ENCODE peak calls at places on chromosomes 16 and 17, in eight cellular contexts. One of them, this sample, is unnamed.
A peak's percentile ranks its signal among the peaks of the same experiment; 100 is the strongest.

GRCh38 chr17:80424878-80425765 is 10.2 kb downstream of the ENDOV start:
- DNase-seq in HCT116: no peak
- DNase-seq in IMR-90: no peak
- DNase-seq in A549: no peak
- DNase-seq in heart left ventricle: no peak
- DNase-seq in uterus: no peak
- DNase-seq in tibial nerve: no peak
- DNase-seq in sigmoid colon: no peak
- DNase-seq in this sample: no peak

GRCh38 chr17:79721993-79722671 is 8.6 kb upstream of the ENPP7 start:
- DNase-seq in sigmoid colon: no peak
- DNase-seq in HCT116: no peak
- DNase-seq in tibial nerve: no peak
- DNase-seq in uterus: no peak
- DNase-seq in heart left ventricle: no peak
- DNase-seq in A549: peak; percentile 67
- DNase-seq in IMR-90: no peak
- DNase-seq in this sample: no peak

GRCh38 chr17:17126131-17127110 is 79.7 kb downstream of the PLD6 start:
- DNase-seq in sigmoid colon: no peak
- DNase-seq in tibial nerve: no peak
- DNase-seq in heart left ventricle: no peak
- DNase-seq in uterus: no peak
- DNase-seq in IMR-90: no peak
- DNase-seq in HCT116: no peak
- DNase-seq in A549: no peak
- DNase-seq in this sample: no peak

GRCh38 chr17:38636054-38636453 is 30.3 kb upstream of the SRCIN1 start:
- DNase-seq in sigmoid colon: no peak
- DNase-seq in IMR-90: no peak
- DNase-seq in heart left ventricle: no peak
- DNase-seq in A549: no peak
- DNase-seq in HCT116: no peak
- DNase-seq in uterus: no peak
- DNase-seq in tibial nerve: no peak
- DNase-seq in this sample: peak; percentile 11

GRCh38 chr16:82767808-82768207 is 141.0 kb downstream of the CDH13 start:
- DNase-seq in A549: no peak
- DNase-seq in IMR-90: no peak
- DNase-seq in sigmoid colon: no peak
- DNase-seq in HCT116: no peak
- DNase-seq in heart left ventricle: no peak
- DNase-seq in uterus: no peak
- DNase-seq in tibial nerve: no peak
- DNase-seq in this sample: no peak

GRCh38 chr17:61461967-61462733 is 9.9 kb downstream of the TBX4 start:
- DNase-seq in A549: no peak
- DNase-seq in IMR-90: no peak
- DNase-seq in sigmoid colon: peak; percentile 56
- DNase-seq in tibial nerve: no peak
- DNase-seq in heart left ventricle: no peak
- DNase-seq in HCT116: no peak
- DNase-seq in uterus: no peak
- DNase-seq in this sample: no peak

GRCh38 chr16:9092282-9092962 is 978 bp downstream of the HAPSTR1 start:
- DNase-seq in tibial nerve: no peak
- DNase-seq in HCT116: no peak
- DNase-seq in sigmoid colon: peak; percentile 73
- DNase-seq in IMR-90: no peak
- DNase-seq in uterus: peak; percentile 47
- DNase-seq in A549: peak; percentile 18
- DNase-seq in heart left ventricle: peak; percentile 59
- DNase-seq in this sample: peak; percentile 72

GRCh38 chr17:9566067-9566466 is 9.6 kb downstream of the STX8 start:
- DNase-seq in tibial nerve: no peak
- DNase-seq in sigmoid colon: no peak
- DNase-seq in HCT116: no peak
- DNase-seq in A549: no peak
- DNase-seq in uterus: no peak
- DNase-seq in IMR-90: no peak
- DNase-seq in heart left ventricle: no peak
- DNase-seq in this sample: no peak

GRCh38 chr17:17062866-17063265 is 20.6 kb downstream of the MPRIP start:
- DNase-seq in heart left ventricle: no peak
- DNase-seq in HCT116: no peak
- DNase-seq in IMR-90: no peak
- DNase-seq in uterus: no peak
- DNase-seq in A549: no peak
- DNase-seq in tibial nerve: no peak
- DNase-seq in sigmoid colon: peak; percentile 64
- DNase-seq in this sample: no peak

GRCh38 chr16:85819245-85819644 is 19.8 kb downstream of the COX4I1 start:
- DNase-seq in tibial nerve: peak; percentile 91
- DNase-seq in IMR-90: peak; percentile 71
- DNase-seq in uterus: peak; percentile 42
- DNase-seq in heart left ventricle: peak; percentile 70
- DNase-seq in sigmoid colon: peak; percentile 89
- DNase-seq in HCT116: peak; percentile 90
- DNase-seq in A549: peak; percentile 86
- DNase-seq in this sample: peak; percentile 88

GRCh38 chr16:4898811-4899473 is 38.0 kb downstream of the PPL start:
- DNase-seq in tibial nerve: no peak
- DNase-seq in heart left ventricle: no peak
- DNase-seq in IMR-90: no peak
- DNase-seq in A549: no peak
- DNase-seq in HCT116: no peak
- DNase-seq in uterus: no peak
- DNase-seq in sigmoid colon: no peak
- DNase-seq in this sample: no peak

GRCh38 chr16:1548234-1548633 is 14.8 kb downstream of the TMEM204 start:
- DNase-seq in uterus: no peak
- DNase-seq in tibial nerve: no peak
- DNase-seq in IMR-90: no peak
- DNase-seq in sigmoid colon: no peak
- DNase-seq in heart left ventricle: peak; percentile 66
- DNase-seq in A549: no peak
- DNase-seq in HCT116: no peak
- DNase-seq in this sample: no peak

GRCh38 chr16:68508641-68509240 is 30.4 kb upstream of the ZFP90 start:
- DNase-seq in sigmoid colon: no peak
- DNase-seq in IMR-90: no peak
- DNase-seq in uterus: no peak
- DNase-seq in HCT116: no peak
- DNase-seq in heart left ventricle: no peak
- DNase-seq in A549: no peak
- DNase-seq in tibial nerve: no peak
- DNase-seq in this sample: no peak

GRCh38 chr17:74816883-74817620 is 40.9 kb upstream of the NAT9 start:
- DNase-seq in tibial nerve: no peak
- DNase-seq in uterus: no peak
- DNase-seq in IMR-90: no peak
- DNase-seq in HCT116: no peak
- DNase-seq in sigmoid colon: no peak
- DNase-seq in heart left ventricle: no peak
- DNase-seq in A549: no peak
- DNase-seq in this sample: no peak

GRCh38 chr16:11949527-11949926 is 7.7 kb upstream of the NPIPB2 start:
- DNase-seq in IMR-90: peak; percentile 47
- DNase-seq in HCT116: peak; percentile 28
- DNase-seq in A549: peak; percentile 62
- DNase-seq in uterus: no peak
- DNase-seq in sigmoid colon: no peak
- DNase-seq in tibial nerve: peak; percentile 11
- DNase-seq in heart left ventricle: peak; percentile 18
- DNase-seq in this sample: no peak

GRCh38 chr16:47037396-47037745 is 63.9 kb upstream of the DNAJA2 start:
- DNase-seq in A549: peak; percentile 32
- DNase-seq in heart left ventricle: no peak
- DNase-seq in uterus: peak; percentile 57
- DNase-seq in tibial nerve: no peak
- DNase-seq in HCT116: no peak
- DNase-seq in sigmoid colon: peak; percentile 72
- DNase-seq in IMR-90: no peak
- DNase-seq in this sample: peak; percentile 32

GRCh38 chr16:89845417-89845816 is 17.1 kb downstream of the SPIRE2 start:
- DNase-seq in heart left ventricle: no peak
- DNase-seq in uterus: no peak
- DNase-seq in IMR-90: no peak
- DNase-seq in sigmoid colon: no peak
- DNase-seq in tibial nerve: no peak
- DNase-seq in A549: no peak
- DNase-seq in HCT116: no peak
- DNase-seq in this sample: no peak

GRCh38 chr17:8991514-8992285 is 26.2 kb upstream of the PIK3R5 start:
- DNase-seq in HCT116: peak; percentile 51
- DNase-seq in A549: peak; percentile 76
- DNase-seq in uterus: no peak
- DNase-seq in IMR-90: peak; percentile 57
- DNase-seq in sigmoid colon: peak; percentile 80
- DNase-seq in tibial nerve: peak; percentile 79
- DNase-seq in heart left ventricle: peak; percentile 63
- DNase-seq in this sample: peak; percentile 88

GRCh38 chr16:67461600-67462278 is 19.2 kb downstream of the ATP6V0D1 start:
- DNase-seq in heart left ventricle: no peak
- DNase-seq in uterus: no peak
- DNase-seq in HCT116: no peak
- DNase-seq in IMR-90: no peak
- DNase-seq in sigmoid colon: no peak
- DNase-seq in A549: no peak
- DNase-seq in tibial nerve: no peak
- DNase-seq in this sample: peak; percentile 93
- H3K4me1 ChIP-seq in heart left ventricle: peaks cover 86% of the 10 kb centered on the region
- H3K4me1 ChIP-seq in uterus: peaks cover 51% of the 10 kb centered on the region
- H3K4me1 ChIP-seq in HCT116: peaks cover 6% of the 10 kb centered on the region
- H3K4me1 ChIP-seq in IMR-90: peaks cover 27% of the 10 kb centered on the region
- H3K4me1 ChIP-seq in sigmoid colon: peaks cover 83% of the 10 kb centered on the region
- H3K4me1 ChIP-seq in A549: peaks cover 17% of the 10 kb centered on the region
- H3K4me1 ChIP-seq in tibial nerve: peaks cover 66% of the 10 kb centered on the region
- H3K4me1 ChIP-seq in this sample: peaks cover 49% of the 10 kb centered on the region

DNA sequence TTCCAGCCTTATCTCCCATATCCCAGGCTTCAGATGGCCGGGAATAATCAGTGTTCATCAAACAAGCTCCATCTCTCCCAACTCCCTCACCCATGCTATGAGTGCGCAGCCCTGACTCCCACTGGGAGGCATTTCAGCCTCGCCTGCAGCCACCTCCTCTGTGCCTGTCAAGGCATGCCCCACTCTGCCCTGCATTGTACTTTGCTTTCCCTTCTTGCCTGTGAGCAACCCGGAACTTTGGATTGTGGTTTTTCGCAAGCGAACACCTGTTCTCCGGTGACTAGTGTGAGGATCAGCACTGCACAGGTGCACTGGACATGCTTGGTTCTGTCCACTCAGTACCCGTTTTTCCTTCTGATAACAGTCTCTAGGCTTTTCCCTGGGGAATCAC is 9.2 kb downstream of the CHST6 start:
- DNase-seq in heart left ventricle: no peak
- DNase-seq in sigmoid colon: no peak
- DNase-seq in tibial nerve: no peak
- DNase-seq in IMR-90: no peak
- DNase-seq in HCT116: no peak
- DNase-seq in uterus: no peak
- DNase-seq in A549: no peak
- DNase-seq in this sample: peak; percentile 70
- TF ChIP-seq POLR2A in heart left ventricle: no peak
- TF ChIP-seq POLR2A in sigmoid colon: no peak
- TF ChIP-seq POLR2A in tibial nerve: no peak
- TF ChIP-seq POLR2A in IMR-90: no peak
- TF ChIP-seq POLR2A in HCT116: no peak
- TF ChIP-seq POLR2A in uterus: no peak
- TF ChIP-seq POLR2A in A549: no peak
- TF ChIP-seq POLR2A in this sample: no peak

GRCh38 chr16:23107878-23108277 is 41.4 kb downstream of the USP31 start:
- DNase-seq in tibial nerve: no peak
- DNase-seq in IMR-90: no peak
- DNase-seq in HCT116: no peak
- DNase-seq in uterus: no peak
- DNase-seq in A549: no peak
- DNase-seq in sigmoid colon: no peak
- DNase-seq in heart left ventricle: no peak
- DNase-seq in this sample: no peak
- H3K4me1 ChIP-seq in tibial nerve: no peaks in the 10 kb centered on the region
- H3K4me1 ChIP-seq in IMR-90: no peaks in the 10 kb centered on the region
- H3K4me1 ChIP-seq in HCT116: no peaks in the 10 kb centered on the region
- H3K4me1 ChIP-seq in uterus: no peaks in the 10 kb centered on the region
- H3K4me1 ChIP-seq in A549: peaks cover 21% of the 10 kb centered on the region
- H3K4me1 ChIP-seq in sigmoid colon: peaks cover 23% of the 10 kb centered on the region
- H3K4me1 ChIP-seq in heart left ventricle: peaks cover 16% of the 10 kb centered on the region
- H3K4me1 ChIP-seq in this sample: no peaks in the 10 kb centered on the region

GRCh38 chr17:47687328-47687690 is 6.7 kb upstream of the TBKBP1 start:
- DNase-seq in tibial nerve: no peak
- DNase-seq in heart left ventricle: no peak
- DNase-seq in sigmoid colon: no peak
- DNase-seq in A549: no peak
- DNase-seq in IMR-90: no peak
- DNase-seq in HCT116: no peak
- DNase-seq in uterus: no peak
- DNase-seq in this sample: no peak

GRCh38 chr17:47687748-47688147 is 6.2 kb upstream of the TBKBP1 start:
- DNase-seq in heart left ventricle: no peak
- DNase-seq in sigmoid colon: no peak
- DNase-seq in tibial nerve: no peak
- DNase-seq in A549: no peak
- DNase-seq in IMR-90: peak; percentile 44
- DNase-seq in HCT116: no peak
- DNase-seq in uterus: no peak
- DNase-seq in this sample: no peak

GRCh38 chr17:47686276-47686635 is 7.7 kb upstream of the TBKBP1 start:
- DNase-seq in uterus: no peak
- DNase-seq in IMR-90: peak; percentile 58
- DNase-seq in sigmoid colon: no peak
- DNase-seq in heart left ventricle: no peak
- DNase-seq in tibial nerve: no peak
- DNase-seq in HCT116: no peak
- DNase-seq in A549: no peak
- DNase-seq in this sample: no peak

GRCh38 chr17:47685556-47686275 is 8.2 kb upstream of the TBKBP1 start:
- DNase-seq in sigmoid colon: no peak
- DNase-seq in HCT116: no peak
- DNase-seq in IMR-90: peak; percentile 36
- DNase-seq in uterus: no peak
- DNase-seq in A549: no peak
- DNase-seq in heart left ventricle: no peak
- DNase-seq in tibial nerve: no peak
- DNase-seq in this sample: no peak

DNA sequence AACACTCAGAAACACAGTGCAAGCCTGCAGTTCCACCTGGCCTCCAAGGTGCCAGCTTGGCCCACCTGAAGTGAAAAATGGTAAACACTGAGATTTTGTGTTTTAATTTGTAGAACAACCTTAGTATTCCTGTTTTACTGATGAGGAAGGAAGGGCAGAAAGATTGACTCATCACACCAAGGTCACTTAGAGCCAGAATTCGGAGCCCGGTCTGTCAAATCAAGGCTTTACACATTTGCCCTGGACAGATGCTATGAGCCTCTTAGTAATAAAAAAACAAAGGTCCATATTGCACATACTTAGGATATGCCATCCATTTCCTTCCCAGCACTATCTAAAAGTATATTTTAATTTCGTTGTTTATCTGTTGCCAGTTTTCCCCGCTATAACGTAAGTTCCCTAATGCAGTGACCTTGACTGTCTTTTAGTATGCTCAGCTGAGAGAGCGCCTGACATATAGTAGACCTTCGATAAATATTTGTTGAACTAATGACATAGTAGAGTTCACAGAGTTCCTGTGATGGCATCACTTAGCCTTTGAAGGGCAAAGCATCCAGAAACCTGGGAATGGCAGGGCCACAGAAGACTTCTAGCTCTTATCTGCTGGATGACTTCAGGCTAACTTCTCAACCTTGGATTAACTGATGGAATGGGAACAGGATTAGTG is 7.2 kb upstream of the TBKBP1 start:
- DNase-seq in tibial nerve: no peak
- DNase-seq in IMR-90: peak; percentile 34
- DNase-seq in heart left ventricle: no peak
- DNase-seq in uterus: no peak
- DNase-seq in sigmoid colon: no peak
- DNase-seq in A549: no peak
- DNase-seq in HCT116: no peak
- DNase-seq in this sample: no peak
- TF ChIP-seq POLR2A in tibial nerve: no peak
- TF ChIP-seq POLR2A in IMR-90: no peak
- TF ChIP-seq POLR2A in heart left ventricle: no peak
- TF ChIP-seq POLR2A in uterus: no peak
- TF ChIP-seq POLR2A in sigmoid colon: no peak
- TF ChIP-seq POLR2A in A549: no peak
- TF ChIP-seq POLR2A in HCT116: no peak
- TF ChIP-seq POLR2A in this sample: no peak

This sample was measured in Peyer's patch.